ENCODE peak calls at places on chromosomes 16 and 17, in six cellular contexts. U is right cardiac atrium, A is posterior vena cava, L is GM12865, W is NCI-H1417, S is NCI-H446 treated with DMSO at 0.1 percent for 48 hours. K is an unnamed sample.

GRCh38 chr16:27470567-27471431 is 68.8 kb downstream of the IL21R start:
- DNase-seq in U (peak; percentile 72), A (peak; percentile 84), L (no peak), W (no peak), S (no peak), K (no peak)

GRCh38 chr16:29029168-29029994 is 44.5 kb downstream of the LAT start:
- DNase-seq in U (no peak), A (peak; percentile 83), L (peak; percentile 79), W (no peak), S (no peak), K (peak; percentile 53)

GRCh38 chr16:68417711-68418301 is 30.5 kb downstream of the SMPD3 start:
- DNase-seq in U (peak; percentile 61), A (no peak), L (peak; percentile 87), W (peak; percentile 66), S (peak; percentile 1), K (no peak)

GRCh38 chr17:15264542-15264941 is 584 bp downstream of the PMP22 start:
- DNase-seq in U (peak; percentile 71), A (no peak), L (no peak), W (no peak), S (no peak), K (no peak)

GRCh38 chr16:24497405-24497804 is 42.0 kb upstream of the RBBP6 start:
- DNase-seq in U (no peak), A (no peak), L (no peak), W (no peak), S (no peak), K (no peak)

GRCh38 chr16:27452569-27453475 is 50.8 kb downstream of the IL21R start:
- DNase-seq in U (peak; percentile 35), A (no peak), L (peak; percentile 49), W (no peak), S (no peak), K (no peak)

GRCh38 chr17:83170571-83171260 is 91.3 kb downstream of the METRNL start:
- DNase-seq in U (no peak), A (no peak), L (peak; percentile 75), W (no peak), S (no peak), K (no peak)

GRCh38 chr16:19396555-19397011 is 21.1 kb upstream of the TMC5 start:
- DNase-seq in U (no peak), A (no peak), L (no peak), W (peak; percentile 89), S (no peak), K (no peak)

GRCh38 chr16:50668368-50669008 is 12.6 kb downstream of the SNX20 start:
- DNase-seq in U (no peak), A (no peak), L (no peak), W (no peak), S (no peak), K (no peak)

GRCh38 chr17:79740413-79740812 is 9.7 kb downstream of the ENPP7 start:
- DNase-seq in U (no peak), A (no peak), L (no peak), W (no peak), S (no peak), K (no peak)

GRCh38 chr16:30957456-30958163 is at the start of gene SETD1A:
- DNase-seq in U (peak; percentile 99), A (peak; percentile 100), L (peak; percentile 99), W (peak; percentile 96), S (peak; percentile 84), K (peak; percentile 92)

GRCh38 chr17:79038545-79039135 is 14.7 kb downstream of the C1QTNF1 start:
- DNase-seq in U (peak; percentile 83), A (peak; percentile 93), L (peak; percentile 67), W (no peak), S (no peak), K (peak; percentile 72)

GRCh38 chr16:15461376-15461775 is 27.0 kb downstream of the BMERB1 start:
- DNase-seq in U (no peak), A (no peak), L (no peak), W (no peak), S (no peak), K (no peak)

GRCh38 chr17:62974788-62975586 is 9.0 kb downstream of the TANC2 start:
- DNase-seq in U (no peak), A (no peak), L (no peak), W (no peak), S (no peak), K (no peak)

GRCh38 chr17:30238387-30239088 is 3.0 kb upstream of the SLC6A4 start:
- DNase-seq in U (no peak), A (no peak), L (no peak), W (peak; percentile 72), S (no peak), K (no peak)

GRCh38 chr16:85291302-85292148 is 179.3 kb upstream of the CIBAR2 start:
- DNase-seq in U (peak; percentile 90), A (no peak), L (no peak), W (no peak), S (no peak), K (no peak)

GRCh38 chr16:78957328-78958100 is 643.0 kb downstream of the MAF start:
- DNase-seq in U (no peak), A (no peak), L (peak; percentile 6), W (peak; percentile 2), S (no peak), K (no peak)

GRCh38 chr17:79887451-79887991 is 48.3 kb upstream of the CBX4 start:
- DNase-seq in U (no peak), A (peak; percentile 50), L (no peak), W (no peak), S (no peak), K (no peak)

GRCh38 chr16:88713568-88714419 is 7.5 kb downstream of the CTU2 start:
- DNase-seq in U (no peak), A (no peak), L (no peak), W (no peak), S (no peak), K (no peak)

GRCh38 chr17:48131216-48131824 is 23.8 kb downstream of the SNX11 start:
- DNase-seq in U (no peak), A (no peak), L (peak; percentile 76), W (peak; percentile 86), S (no peak), K (peak; percentile 52)

GRCh38 chr17:33950061-33950460 is 305.0 kb upstream of the CCL2 start:
- DNase-seq in U (no peak), A (no peak), L (no peak), W (no peak), S (no peak), K (no peak)